ENCODE peak calls at places on chromosome 16, in ten cellular contexts. One of them, this sample, is unnamed.
A peak's percentile ranks its signal among the peaks of the same experiment; 100 is the strongest.

GRCh38 chr16:89048871-89049422 is 44.7 kb upstream of the ACSF3 start:
- DNase-seq in pancreas: no peak
- DNase-seq in fibroblast of lung: no peak
- DNase-seq in hepatocyte: no peak
- DNase-seq in PC-3: no peak
- DNase-seq in right cardiac atrium: peak; percentile 6
- DNase-seq in lower lobe of right lung: peak; percentile 43
- DNase-seq in iPS DF 6.9: no peak
- DNase-seq in naive thymus-derived CD4-positive, alpha-beta T cell: no peak
- DNase-seq in A549: no peak
- DNase-seq in this sample: no peak

GRCh38 chr16:28042856-28043255 is 20.7 kb downstream of the GSG1L start:
- DNase-seq in pancreas: no peak
- DNase-seq in fibroblast of lung: peak; percentile 72
- DNase-seq in hepatocyte: no peak
- DNase-seq in PC-3: no peak
- DNase-seq in right cardiac atrium: no peak
- DNase-seq in lower lobe of right lung: no peak
- DNase-seq in iPS DF 6.9: no peak
- DNase-seq in naive thymus-derived CD4-positive, alpha-beta T cell: no peak
- DNase-seq in A549: no peak
- DNase-seq in this sample: peak; percentile 55

GRCh38 chr16:74225278-74225677 is 71.3 kb upstream of the PSMD7 start:
- DNase-seq in pancreas: no peak
- DNase-seq in fibroblast of lung: no peak
- DNase-seq in hepatocyte: no peak
- DNase-seq in PC-3: no peak
- DNase-seq in right cardiac atrium: no peak
- DNase-seq in lower lobe of right lung: no peak
- DNase-seq in iPS DF 6.9: no peak
- DNase-seq in naive thymus-derived CD4-positive, alpha-beta T cell: no peak
- DNase-seq in A549: no peak
- DNase-seq in this sample: no peak

GRCh38 chr16:85072947-85073346 is 39.3 kb downstream of the CIBAR2 start:
- DNase-seq in pancreas: no peak
- DNase-seq in fibroblast of lung: peak; percentile 55
- DNase-seq in hepatocyte: no peak
- DNase-seq in PC-3: no peak
- DNase-seq in right cardiac atrium: peak; percentile 84
- DNase-seq in lower lobe of right lung: no peak
- DNase-seq in iPS DF 6.9: no peak
- DNase-seq in naive thymus-derived CD4-positive, alpha-beta T cell: no peak
- DNase-seq in A549: no peak
- DNase-seq in this sample: peak; percentile 95

GRCh38 chr16:85798901-85799496 is 345 bp downstream of the EMC8 start:
- DNase-seq in pancreas: no peak
- DNase-seq in fibroblast of lung: peak; percentile 44
- DNase-seq in hepatocyte: peak; percentile 50
- DNase-seq in PC-3: no peak
- DNase-seq in right cardiac atrium: peak; percentile 33
- DNase-seq in lower lobe of right lung: peak; percentile 63
- DNase-seq in iPS DF 6.9: no peak
- DNase-seq in naive thymus-derived CD4-positive, alpha-beta T cell: peak; percentile 38
- DNase-seq in A549: peak; percentile 65
- DNase-seq in this sample: peak; percentile 68

GRCh38 chr16:46621902-46622676 is 910 bp upstream of the SHCBP1 start:
- DNase-seq in pancreas: no peak
- DNase-seq in fibroblast of lung: no peak
- DNase-seq in hepatocyte: no peak
- DNase-seq in PC-3: no peak
- DNase-seq in right cardiac atrium: no peak
- DNase-seq in lower lobe of right lung: no peak
- DNase-seq in iPS DF 6.9: no peak
- DNase-seq in naive thymus-derived CD4-positive, alpha-beta T cell: no peak
- DNase-seq in A549: no peak
- DNase-seq in this sample: no peak

GRCh38 chr16:11100239-11100750 is 155.7 kb downstream of the SOCS1 start:
- DNase-seq in pancreas: no peak
- DNase-seq in fibroblast of lung: peak; percentile 99
- DNase-seq in hepatocyte: peak; percentile 55
- DNase-seq in PC-3: peak; percentile 32
- DNase-seq in right cardiac atrium: peak; percentile 69
- DNase-seq in lower lobe of right lung: no peak
- DNase-seq in iPS DF 6.9: peak; percentile 27
- DNase-seq in naive thymus-derived CD4-positive, alpha-beta T cell: no peak
- DNase-seq in A549: no peak
- DNase-seq in this sample: peak; percentile 94

GRCh38 chr16:88672776-88673175 is 9.9 kb upstream of the MVD start:
- DNase-seq in pancreas: no peak
- DNase-seq in fibroblast of lung: no peak
- DNase-seq in hepatocyte: no peak
- DNase-seq in PC-3: no peak
- DNase-seq in right cardiac atrium: peak; percentile 9
- DNase-seq in lower lobe of right lung: peak; percentile 48
- DNase-seq in iPS DF 6.9: no peak
- DNase-seq in naive thymus-derived CD4-positive, alpha-beta T cell: no peak
- DNase-seq in A549: peak; percentile 47
- DNase-seq in this sample: no peak

GRCh38 chr16:68592466-68593337 is 52.4 kb upstream of the CDH3 start:
- DNase-seq in pancreas: no peak
- DNase-seq in fibroblast of lung: no peak
- DNase-seq in hepatocyte: no peak
- DNase-seq in PC-3: peak; percentile 26
- DNase-seq in right cardiac atrium: no peak
- DNase-seq in lower lobe of right lung: no peak
- DNase-seq in iPS DF 6.9: no peak
- DNase-seq in naive thymus-derived CD4-positive, alpha-beta T cell: no peak
- DNase-seq in A549: no peak
- DNase-seq in this sample: peak; percentile 18

GRCh38 chr16:17360810-17361209 is 110.0 kb downstream of the XYLT1 start:
- DNase-seq in pancreas: no peak
- DNase-seq in fibroblast of lung: no peak
- DNase-seq in hepatocyte: no peak
- DNase-seq in PC-3: no peak
- DNase-seq in right cardiac atrium: no peak
- DNase-seq in lower lobe of right lung: no peak
- DNase-seq in iPS DF 6.9: no peak
- DNase-seq in naive thymus-derived CD4-positive, alpha-beta T cell: no peak
- DNase-seq in A549: no peak
- DNase-seq in this sample: no peak
- H3K4me1 ChIP-seq in pancreas: peaks cover 3% of the 10 kb centered on the region
- H3K4me1 ChIP-seq in fibroblast of lung: peaks cover 8% of the 10 kb centered on the region
- H3K4me1 ChIP-seq in hepatocyte: peaks cover 22% of the 10 kb centered on the region
- H3K4me1 ChIP-seq in PC-3: no peaks in the 10 kb centered on the region
- H3K4me1 ChIP-seq in right cardiac atrium: peaks cover 14% of the 10 kb centered on the region
- H3K4me1 ChIP-seq in lower lobe of right lung: peaks cover 62% of the 10 kb centered on the region
- H3K4me1 ChIP-seq in iPS DF 6.9: peaks cover 2% of the 10 kb centered on the region
- H3K4me1 ChIP-seq in naive thymus-derived CD4-positive, alpha-beta T cell: peaks cover 85% of the 10 kb centered on the region
- H3K4me1 ChIP-seq in A549: no peaks in the 10 kb centered on the region
- H3K4me1 ChIP-seq in this sample: peaks cover 63% of the 10 kb centered on the region

GRCh38 chr16:82864332-82865040 is 237.7 kb downstream of the CDH13 start:
- DNase-seq in pancreas: no peak
- DNase-seq in fibroblast of lung: no peak
- DNase-seq in hepatocyte: no peak
- DNase-seq in PC-3: no peak
- DNase-seq in right cardiac atrium: no peak
- DNase-seq in lower lobe of right lung: no peak
- DNase-seq in iPS DF 6.9: no peak
- DNase-seq in naive thymus-derived CD4-positive, alpha-beta T cell: no peak
- DNase-seq in A549: no peak
- DNase-seq in this sample: no peak

GRCh38 chr16:82867425-82867824 is 240.7 kb downstream of the CDH13 start:
- DNase-seq in pancreas: peak; percentile 11
- DNase-seq in fibroblast of lung: peak; percentile 50
- DNase-seq in hepatocyte: no peak
- DNase-seq in PC-3: no peak
- DNase-seq in right cardiac atrium: no peak
- DNase-seq in lower lobe of right lung: no peak
- DNase-seq in iPS DF 6.9: no peak
- DNase-seq in naive thymus-derived CD4-positive, alpha-beta T cell: no peak
- DNase-seq in A549: no peak
- DNase-seq in this sample: no peak

GRCh38 chr16:82862057-82862456 is 235.3 kb downstream of the CDH13 start:
- DNase-seq in pancreas: no peak
- DNase-seq in fibroblast of lung: no peak
- DNase-seq in hepatocyte: no peak
- DNase-seq in PC-3: no peak
- DNase-seq in right cardiac atrium: no peak
- DNase-seq in lower lobe of right lung: no peak
- DNase-seq in iPS DF 6.9: no peak
- DNase-seq in naive thymus-derived CD4-positive, alpha-beta T cell: no peak
- DNase-seq in A549: no peak
- DNase-seq in this sample: no peak

GRCh38 chr16:82859638-82860037 is 232.9 kb downstream of the CDH13 start:
- DNase-seq in pancreas: no peak
- DNase-seq in fibroblast of lung: no peak
- DNase-seq in hepatocyte: no peak
- DNase-seq in PC-3: no peak
- DNase-seq in right cardiac atrium: no peak
- DNase-seq in lower lobe of right lung: no peak
- DNase-seq in iPS DF 6.9: no peak
- DNase-seq in naive thymus-derived CD4-positive, alpha-beta T cell: no peak
- DNase-seq in A549: no peak
- DNase-seq in this sample: peak; percentile 6

GRCh38 chr16:82865412-82865811 is 238.6 kb downstream of the CDH13 start:
- DNase-seq in pancreas: no peak
- DNase-seq in fibroblast of lung: no peak
- DNase-seq in hepatocyte: no peak
- DNase-seq in PC-3: no peak
- DNase-seq in right cardiac atrium: no peak
- DNase-seq in lower lobe of right lung: no peak
- DNase-seq in iPS DF 6.9: no peak
- DNase-seq in naive thymus-derived CD4-positive, alpha-beta T cell: no peak
- DNase-seq in A549: no peak
- DNase-seq in this sample: no peak
- H3K4me1 ChIP-seq in pancreas: peaks cover 10% of the 10 kb centered on the region
- H3K4me1 ChIP-seq in fibroblast of lung: no peaks in the 10 kb centered on the region
- H3K4me1 ChIP-seq in hepatocyte: no peaks in the 10 kb centered on the region
- H3K4me1 ChIP-seq in PC-3: no peaks in the 10 kb centered on the region
- H3K4me1 ChIP-seq in right cardiac atrium: peaks cover 2% of the 10 kb centered on the region
- H3K4me1 ChIP-seq in lower lobe of right lung: no peaks in the 10 kb centered on the region
- H3K4me1 ChIP-seq in iPS DF 6.9: no peaks in the 10 kb centered on the region
- H3K4me1 ChIP-seq in naive thymus-derived CD4-positive, alpha-beta T cell: no peaks in the 10 kb centered on the region
- H3K4me1 ChIP-seq in A549: no peaks in the 10 kb centered on the region
- H3K4me1 ChIP-seq in this sample: no peaks in the 10 kb centered on the region

DNA sequence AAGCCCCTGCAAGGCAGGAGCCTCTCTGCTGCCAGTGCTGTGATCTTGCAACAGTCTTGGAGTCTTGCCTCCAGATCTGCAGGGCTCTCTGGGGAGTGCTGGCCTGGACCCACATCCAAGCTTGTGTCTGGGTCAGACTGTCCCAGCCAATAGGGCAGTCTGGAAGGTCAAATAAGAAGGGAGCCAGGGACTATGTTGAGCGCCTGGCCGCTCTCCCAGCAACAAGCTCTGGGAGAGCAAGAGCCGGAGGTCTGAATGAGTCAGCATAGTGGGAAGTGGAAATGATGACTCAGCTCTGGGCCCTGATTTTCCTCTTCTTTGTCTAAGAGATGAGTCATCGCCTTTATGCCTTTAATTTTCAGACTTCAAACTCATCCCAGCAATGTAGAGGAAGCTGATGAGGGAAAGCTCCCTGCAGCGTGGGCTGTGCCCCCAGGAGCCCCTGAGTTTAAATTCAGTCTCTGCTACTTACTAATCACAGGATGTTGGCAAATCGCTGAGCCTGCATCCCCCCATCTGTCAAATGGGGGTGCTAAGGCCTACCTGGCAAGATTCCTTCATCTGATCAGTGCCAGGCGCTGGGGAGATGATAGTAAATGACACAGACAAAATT is 43.6 kb upstream of the HAPSTR1 start:
- DNase-seq in pancreas: peak; percentile 88
- DNase-seq in fibroblast of lung: peak; percentile 99
- DNase-seq in hepatocyte: peak; percentile 96
- DNase-seq in PC-3: peak; percentile 97
- DNase-seq in right cardiac atrium: peak; percentile 91
- DNase-seq in lower lobe of right lung: peak; percentile 70
- DNase-seq in iPS DF 6.9: peak; percentile 73
- DNase-seq in naive thymus-derived CD4-positive, alpha-beta T cell: no peak
- DNase-seq in A549: peak; percentile 79
- DNase-seq in this sample: peak; percentile 100
- H3K4me1 ChIP-seq in pancreas: peaks cover 3% of the 10 kb centered on the region
- H3K4me1 ChIP-seq in fibroblast of lung: peaks cover 15% of the 10 kb centered on the region
- H3K4me1 ChIP-seq in hepatocyte: peaks cover 10% of the 10 kb centered on the region
- H3K4me1 ChIP-seq in PC-3: peaks cover 14% of the 10 kb centered on the region
- H3K4me1 ChIP-seq in right cardiac atrium: peaks cover 7% of the 10 kb centered on the region
- H3K4me1 ChIP-seq in lower lobe of right lung: peaks cover 13% of the 10 kb centered on the region
- H3K4me1 ChIP-seq in iPS DF 6.9: no peaks in the 10 kb centered on the region
- H3K4me1 ChIP-seq in naive thymus-derived CD4-positive, alpha-beta T cell: no peaks in the 10 kb centered on the region
- H3K4me1 ChIP-seq in A549: peaks cover 38% of the 10 kb centered on the region
- H3K4me1 ChIP-seq in this sample: peaks cover 20% of the 10 kb centered on the region

GRCh38 chr16:23991044-23991443 is 155.3 kb downstream of the PRKCB start:
- DNase-seq in pancreas: no peak
- DNase-seq in fibroblast of lung: no peak
- DNase-seq in hepatocyte: no peak
- DNase-seq in PC-3: no peak
- DNase-seq in right cardiac atrium: no peak
- DNase-seq in lower lobe of right lung: no peak
- DNase-seq in iPS DF 6.9: no peak
- DNase-seq in naive thymus-derived CD4-positive, alpha-beta T cell: no peak
- DNase-seq in A549: no peak
- DNase-seq in this sample: no peak

GRCh38 chr16:23981429-23982399 is 145.9 kb downstream of the PRKCB start:
- DNase-seq in pancreas: no peak
- DNase-seq in fibroblast of lung: no peak
- DNase-seq in hepatocyte: no peak
- DNase-seq in PC-3: no peak
- DNase-seq in right cardiac atrium: no peak
- DNase-seq in lower lobe of right lung: no peak
- DNase-seq in iPS DF 6.9: no peak
- DNase-seq in naive thymus-derived CD4-positive, alpha-beta T cell: no peak
- DNase-seq in A549: no peak
- DNase-seq in this sample: no peak

GRCh38 chr16:23990507-23990906 is 154.7 kb downstream of the PRKCB start:
- DNase-seq in pancreas: no peak
- DNase-seq in fibroblast of lung: no peak
- DNase-seq in hepatocyte: no peak
- DNase-seq in PC-3: no peak
- DNase-seq in right cardiac atrium: no peak
- DNase-seq in lower lobe of right lung: no peak
- DNase-seq in iPS DF 6.9: no peak
- DNase-seq in naive thymus-derived CD4-positive, alpha-beta T cell: no peak
- DNase-seq in A549: no peak
- DNase-seq in this sample: no peak

GRCh38 chr16:23986455-23986854 is 150.7 kb downstream of the PRKCB start:
- DNase-seq in pancreas: no peak
- DNase-seq in fibroblast of lung: no peak
- DNase-seq in hepatocyte: no peak
- DNase-seq in PC-3: no peak
- DNase-seq in right cardiac atrium: no peak
- DNase-seq in lower lobe of right lung: no peak
- DNase-seq in iPS DF 6.9: no peak
- DNase-seq in naive thymus-derived CD4-positive, alpha-beta T cell: no peak
- DNase-seq in A549: no peak
- DNase-seq in this sample: no peak

DNA sequence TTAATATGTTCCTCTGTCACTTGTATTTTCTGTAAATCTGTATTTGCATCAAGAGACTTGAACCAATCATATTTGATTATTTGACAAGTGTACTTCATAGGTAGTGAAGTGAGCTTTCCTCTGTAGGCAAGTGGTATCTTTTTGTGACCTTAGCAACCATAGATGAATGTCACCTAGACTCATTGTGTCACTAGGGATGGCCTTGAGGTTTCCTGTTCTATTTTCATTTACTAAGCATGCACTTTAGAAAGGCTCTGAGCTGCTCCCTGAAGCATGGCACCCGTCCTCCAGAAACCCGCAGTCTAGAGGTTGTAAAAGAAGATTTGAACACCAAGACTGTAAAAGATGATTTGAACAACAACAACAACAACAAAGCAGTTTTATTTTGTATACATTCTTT is 151.7 kb downstream of the PRKCB start:
- DNase-seq in pancreas: no peak
- DNase-seq in fibroblast of lung: no peak
- DNase-seq in hepatocyte: no peak
- DNase-seq in PC-3: no peak
- DNase-seq in right cardiac atrium: no peak
- DNase-seq in lower lobe of right lung: no peak
- DNase-seq in iPS DF 6.9: no peak
- DNase-seq in naive thymus-derived CD4-positive, alpha-beta T cell: no peak
- DNase-seq in A549: no peak
- DNase-seq in this sample: no peak
- H3K4me1 ChIP-seq in pancreas: no peaks in the 10 kb centered on the region
- H3K4me1 ChIP-seq in fibroblast of lung: no peaks in the 10 kb centered on the region
- H3K4me1 ChIP-seq in hepatocyte: no peaks in the 10 kb centered on the region
- H3K4me1 ChIP-seq in PC-3: no peaks in the 10 kb centered on the region
- H3K4me1 ChIP-seq in right cardiac atrium: no peaks in the 10 kb centered on the region
- H3K4me1 ChIP-seq in lower lobe of right lung: no peaks in the 10 kb centered on the region
- H3K4me1 ChIP-seq in iPS DF 6.9: peaks cover 2% of the 10 kb centered on the region
- H3K4me1 ChIP-seq in naive thymus-derived CD4-positive, alpha-beta T cell: no peaks in the 10 kb centered on the region
- H3K4me1 ChIP-seq in A549: no peaks in the 10 kb centered on the region
- H3K4me1 ChIP-seq in this sample: no peaks in the 10 kb centered on the region